ENCODE peak calls at places on chromosomes 5 and 9, in ten cellular contexts. W, M, U, G, V, K, R, S, F and T are unnamed samples.

GRCh38 chr5:76657683-76658311 is 34.6 kb upstream of the F2RL2 start:
- DNase-seq in W (no peak), M (no peak), U (no peak), G (no peak), V (no peak), K (no peak), R (no peak), S (peak), F (no peak), T (no peak)

GRCh38 chr9:18994263-18994916 is 38.6 kb downstream of the SAXO1 start:
- DNase-seq in W (no peak), M (no peak), U (no peak), G (no peak), V (no peak), K (no peak), R (no peak), S (no peak), F (no peak), T (no peak)

GRCh38 chr5:108917596-108917995 is 169.9 kb downstream of the FER start:
- DNase-seq in W (no peak), M (no peak), U (no peak), G (no peak), V (no peak), K (peak), R (no peak), S (no peak), F (no peak), T (no peak)

GRCh38 chr5:103867857-103868598 is 305.4 kb upstream of the NUDT12 start:
- DNase-seq in W (no peak), M (no peak), U (peak), G (no peak), V (no peak), K (no peak), R (no peak), S (no peak), F (no peak), T (no peak)

GRCh38 chr5:51302358-51302757 is 80.9 kb upstream of the ISL1 start:
- DNase-seq in W (no peak), M (no peak), U (no peak), G (no peak), V (no peak), K (no peak), R (no peak), S (no peak), F (no peak), T (no peak)

GRCh38 chr5:95731571-95732554 is 727 bp downstream of the RHOBTB3 start:
- DNase-seq in W (peak), M (peak), U (peak), G (no peak), V (no peak), K (peak), R (peak), S (peak), F (no peak), T (peak)

GRCh38 chr5:68565427-68565826 is 349.9 kb downstream of the PIK3R1 start:
- DNase-seq in W (no peak), M (no peak), U (no peak), G (no peak), V (no peak), K (no peak), R (no peak), S (no peak), F (no peak), T (no peak)

GRCh38 chr5:35938518-35939227 is at the start of gene CAPSL:
- DNase-seq in W (peak), M (no peak), U (peak), G (peak), V (peak), K (peak), R (peak), S (peak), F (no peak), T (peak)

GRCh38 chr5:149749481-149750365 is 19.6 kb downstream of the PPARGC1B start:
- DNase-seq in W (no peak), M (no peak), U (no peak), G (no peak), V (no peak), K (no peak), R (no peak), S (no peak), F (no peak), T (peak)

GRCh38 chr5:73768-74502 is 18.0 kb upstream of the PLEKHG4B start:
- DNase-seq in W (no peak), M (peak), U (no peak), G (no peak), V (no peak), K (no peak), R (no peak), S (no peak), F (no peak), T (no peak)

GRCh38 chr5:135013947-135014570 is 20.0 kb downstream of the PITX1 start:
- DNase-seq in W (peak), M (peak), U (peak), G (no peak), V (peak), K (no peak), R (no peak), S (no peak), F (no peak), T (no peak)

GRCh38 chr9:88789785-88790184 is 201.5 kb upstream of the S1PR3 start:
- DNase-seq in W (no peak), M (no peak), U (no peak), G (peak), V (no peak), K (no peak), R (peak), S (no peak), F (no peak), T (peak)

GRCh38 chr5:61313960-61314681 is 17.9 kb upstream of the ZSWIM6 start:
- DNase-seq in W (peak), M (no peak), U (peak), G (no peak), V (no peak), K (peak), R (peak), S (no peak), F (no peak), T (peak)

GRCh38 chr5:169458269-169458668 is 125.3 kb upstream of the SPDL1 start:
- DNase-seq in W (no peak), M (no peak), U (no peak), G (no peak), V (no peak), K (no peak), R (no peak), S (no peak), F (no peak), T (no peak)

GRCh38 chr9:26296910-26297309 is 595.7 kb downstream of the CAAP1 start:
- DNase-seq in W (no peak), M (no peak), U (peak), G (peak), V (no peak), K (peak), R (peak), S (no peak), F (no peak), T (peak)

GRCh38 chr5:36198281-36198680 is 43.4 kb downstream of the NADK2 start:
- DNase-seq in W (no peak), M (no peak), U (no peak), G (no peak), V (no peak), K (no peak), R (peak), S (no peak), F (no peak), T (no peak)

GRCh38 chr9:132552041-132552440 is 30.4 kb upstream of the BARHL1 start:
- DNase-seq in W (no peak), M (peak), U (no peak), G (no peak), V (no peak), K (no peak), R (no peak), S (no peak), F (no peak), T (no peak)

GRCh38 chr9:100601216-100601615 is 23.3 kb downstream of the CAVIN4 start:
- DNase-seq in W (peak), M (no peak), U (peak), G (no peak), V (no peak), K (peak), R (peak), S (peak), F (no peak), T (peak)

GRCh38 chr5:16666861-16667481 is 50.2 kb upstream of the RETREG1 start:
- DNase-seq in W (peak), M (peak), U (peak), G (no peak), V (no peak), K (no peak), R (peak), S (no peak), F (no peak), T (peak)

GRCh38 chr9:124352616-124353015 is 62.6 kb downstream of the PSMB7 start:
- DNase-seq in W (no peak), M (peak), U (no peak), G (no peak), V (no peak), K (no peak), R (no peak), S (no peak), F (no peak), T (no peak)
- TF ChIP-seq CTCF in W (no peak), M (no peak), U (no peak), G (no peak), V (no peak), K (no peak), R (no peak), S (no peak), F (no peak), T (no peak)

GRCh38 chr5:180423133-180423532 is 70.0 kb upstream of the GFPT2 start:
- DNase-seq in W (no peak), M (no peak), U (no peak), G (no peak), V (no peak), K (no peak), R (no peak), S (no peak), F (no peak), T (peak)
- TF ChIP-seq CTCF in W (no peak), M (no peak), U (no peak), G (no peak), V (no peak), K (no peak), R (no peak), S (no peak), F (no peak), T (no peak)

GRCh38 chr5:124238350-124238749 is 508.1 kb downstream of the ZNF608 start:
- DNase-seq in W (no peak), M (no peak), U (no peak), G (no peak), V (no peak), K (no peak), R (no peak), S (no peak), F (no peak), T (no peak)

GRCh38 chr5:124245276-124245675 is 501.2 kb downstream of the ZNF608 start:
- DNase-seq in W (no peak), M (no peak), U (no peak), G (no peak), V (no peak), K (no peak), R (no peak), S (no peak), F (no peak), T (no peak)

GRCh38 chr5:124239572-124239971 is 506.9 kb downstream of the ZNF608 start:
- DNase-seq in W (no peak), M (no peak), U (no peak), G (no peak), V (no peak), K (no peak), R (no peak), S (no peak), F (no peak), T (peak)

GRCh38 chr5:124236366-124237231 is 509.8 kb downstream of the ZNF608 start:
- DNase-seq in W (no peak), M (no peak), U (no peak), G (no peak), V (no peak), K (no peak), R (no peak), S (no peak), F (no peak), T (no peak)

GRCh38 chr5:124240732-124241131 is 505.7 kb downstream of the ZNF608 start:
- DNase-seq in W (no peak), M (no peak), U (no peak), G (no peak), V (no peak), K (no peak), R (no peak), S (no peak), F (no peak), T (no peak)
- TF ChIP-seq CTCF in W (no peak), M (no peak), U (no peak), G (no peak), V (no peak), K (no peak), R (no peak), S (no peak), F (no peak), T (no peak)

GRCh38 chr9:70419546-70420266 is 5.2 kb upstream of the KLF9 start:
- DNase-seq in W (peak), M (peak), U (peak), G (peak), V (peak), K (peak), R (peak), S (peak), F (peak), T (peak)
- TF ChIP-seq CTCF in W (no peak), M (no peak), U (no peak), G (no peak), V (peak), K (peak), R (no peak), S (no peak), F (no peak), T (no peak)

DNA sequence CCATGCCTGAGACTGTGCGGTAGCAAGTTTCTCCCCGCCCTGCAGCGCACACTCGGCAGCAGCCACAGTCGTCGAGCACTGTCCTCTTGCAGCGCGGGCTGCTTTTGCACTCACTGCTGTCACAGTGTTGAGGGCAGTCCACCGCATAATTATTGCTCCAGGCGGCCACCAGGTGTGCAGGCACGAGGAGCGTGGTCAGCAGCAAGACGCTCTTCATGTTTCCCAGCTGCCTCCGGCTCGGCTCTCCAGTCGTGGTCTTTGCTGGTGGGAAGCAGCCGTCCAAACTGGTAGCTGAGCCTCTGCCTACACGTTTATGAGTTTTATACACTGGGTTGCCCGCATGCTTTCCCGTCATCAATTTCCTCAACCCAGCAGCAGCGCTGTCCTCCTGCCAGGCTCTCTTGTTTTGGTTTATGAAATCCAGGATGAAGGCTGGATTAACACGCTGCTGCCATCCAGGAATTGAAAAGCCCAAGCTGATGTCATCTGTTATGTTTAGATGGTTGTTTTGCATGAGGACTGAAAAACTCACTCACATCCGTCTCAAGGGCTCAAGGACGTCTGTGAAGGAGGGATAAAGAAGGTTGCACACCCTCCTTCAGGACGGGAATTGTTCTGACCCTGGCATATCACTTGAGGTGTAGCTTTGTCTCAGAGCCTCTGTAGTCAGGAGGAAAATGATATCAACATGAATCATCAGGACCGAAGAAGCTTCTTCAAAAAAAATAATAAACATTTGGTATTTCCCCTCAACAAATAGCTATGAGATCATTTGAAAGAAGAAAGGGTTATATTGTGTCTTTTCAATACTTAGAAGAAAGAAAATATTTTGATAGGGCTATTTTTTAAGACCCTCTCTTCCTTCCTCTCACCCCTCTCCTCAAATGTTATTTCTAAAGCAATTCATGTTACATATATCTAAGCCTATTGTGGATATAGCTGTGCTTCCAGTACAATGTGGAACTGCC is at the start of gene ESM1:
- DNase-seq in W (no peak), M (no peak), U (peak), G (peak), V (peak), K (peak), R (peak), S (no peak), F (no peak), T (peak)
- TF ChIP-seq CTCF in W (no peak), M (no peak), U (no peak), G (peak), V (no peak), K (peak), R (peak), S (no peak), F (no peak), T (no peak)

DNA sequence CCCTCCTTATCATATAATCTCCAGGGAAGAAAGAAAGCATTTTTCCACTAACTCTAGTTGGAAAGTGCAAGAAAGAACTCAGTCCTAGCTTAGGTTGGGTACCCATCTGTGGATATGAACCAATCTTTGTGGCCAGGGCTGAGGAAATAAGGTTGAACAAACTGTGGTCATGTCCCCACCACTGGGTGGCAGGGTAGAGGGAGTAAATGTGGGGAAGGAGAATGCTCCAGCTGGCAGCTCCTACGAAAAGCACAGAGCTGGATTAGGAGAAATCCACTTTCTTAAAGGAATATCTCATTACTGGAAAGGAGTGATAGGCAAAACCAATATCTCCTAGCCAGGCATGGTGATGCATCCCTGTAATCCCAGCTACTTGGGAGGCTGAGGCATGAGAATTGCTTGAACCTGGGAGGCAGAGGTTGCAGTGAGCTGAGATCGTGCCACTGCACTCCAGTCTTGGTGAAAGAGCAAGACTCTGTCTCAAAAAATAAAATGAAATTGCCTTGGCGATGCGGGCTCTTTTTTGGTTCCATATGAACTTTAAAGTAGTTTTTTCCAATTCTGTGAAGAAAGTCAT is 175.1 kb downstream of the CCDC192 start:
- DNase-seq in W (peak), M (no peak), U (peak), G (no peak), V (no peak), K (peak), R (peak), S (peak), F (no peak), T (peak)
- TF ChIP-seq CTCF in W (no peak), M (peak), U (peak), G (peak), V (peak), K (peak), R (peak), S (peak), F (peak), T (peak)